ENCODE peak calls at places on chromosomes 6 and 20, in ten cellular contexts. O is NCI-H2081; C is foreskin keratinocyte; K is Karpas-422; E is lower lobe of right lung; I is prostate gland; Z is SJSA1; U is activated CD4-positive, CD25-positive, alpha-beta regulatory T cell; F is LoVo; Q is T-helper 2 cell. Y is an unnamed sample.

GRCh38 chr20:46350201-46350985 is 42.1 kb upstream of the CDH22 start:
- DNase-seq in O (no peak), C (no peak), K (peak; percentile 84), E (no peak), I (no peak), Z (peak; percentile 67), U (no peak), F (no peak), Q (no peak), Y (no peak)

GRCh38 chr6:56669585-56669984 is 26.9 kb upstream of the DST start:
- DNase-seq in O (no peak), C (no peak), K (no peak), E (no peak), I (no peak), Z (no peak), U (no peak), F (no peak), Q (no peak), Y (no peak)

GRCh38 chr6:111971866-111972532 is 81.9 kb upstream of the CCN6 start:
- DNase-seq in O (no peak), C (no peak), K (no peak), E (no peak), I (no peak), Z (no peak), U (no peak), F (no peak), Q (no peak), Y (no peak)

GRCh38 chr6:35139924-35140524 is 1.1 kb downstream of the TCP11 start:
- DNase-seq in O (peak; percentile 52), C (no peak), K (peak; percentile 85), E (no peak), I (peak; percentile 24), Z (peak; percentile 51), U (no peak), F (peak; percentile 62), Q (no peak), Y (peak; percentile 60)

GRCh38 chr6:113481441-113481840 is 375.7 kb upstream of the MARCKS start:
- DNase-seq in O (no peak), C (no peak), K (no peak), E (no peak), I (no peak), Z (no peak), U (no peak), F (no peak), Q (no peak), Y (no peak)

GRCh38 chr6:163460307-163460782 is 45.8 kb downstream of the QKI start:
- DNase-seq in O (no peak), C (no peak), K (no peak), E (no peak), I (no peak), Z (peak; percentile 76), U (no peak), F (peak; percentile 30), Q (no peak), Y (no peak)

GRCh38 chr20:54515788-54516324 is 40.5 kb downstream of the DOK5 start:
- DNase-seq in O (no peak), C (no peak), K (no peak), E (no peak), I (no peak), Z (no peak), U (no peak), F (no peak), Q (no peak), Y (no peak)

GRCh38 chr6:133890941-133891813 is 2.3 kb downstream of the TCF21 start:
- DNase-seq in O (peak; percentile 36), C (peak; percentile 12), K (no peak), E (peak; percentile 51), I (no peak), Z (peak; percentile 56), U (no peak), F (peak; percentile 25), Q (no peak), Y (peak; percentile 64)

GRCh38 chr20:52047811-52048302 is 143.7 kb downstream of the ZFP64 start:
- DNase-seq in O (no peak), C (no peak), K (no peak), E (no peak), I (no peak), Z (peak; percentile 68), U (no peak), F (no peak), Q (peak; percentile 1), Y (no peak)

GRCh38 chr6:37074053-37074827 is 68.8 kb downstream of the FGD2 start:
- DNase-seq in O (no peak), C (no peak), K (no peak), E (no peak), I (no peak), Z (no peak), U (no peak), F (no peak), Q (no peak), Y (no peak)

GRCh38 chr20:37523012-37523391 is 2.0 kb downstream of the NNAT start:
- DNase-seq in O (no peak), C (no peak), K (no peak), E (no peak), I (no peak), Z (no peak), U (no peak), F (no peak), Q (no peak), Y (no peak)

GRCh38 chr6:115969207-115969929 is 91.3 kb downstream of the FRK start:
- DNase-seq in O (no peak), C (no peak), K (no peak), E (no peak), I (no peak), Z (no peak), U (no peak), F (no peak), Q (no peak), Y (no peak)

Y was measured in nephron progenitor cell.